ENCODE peak calls at places on chromosome 11, in seven cellular contexts. One of them, this sample, is unnamed.

GRCh38 chr11:122042981-122043380 is 73.0 kb downstream of the BLID start:
- DNase-seq in RWPE2: no peak
- DNase-seq in spleen: no peak
- DNase-seq in NCI-H1436: no peak
- DNase-seq in NCI-H2081: no peak
- DNase-seq in activated naive CD8-positive, alpha-beta T cell treated with anti-CD3 and anti-CD28 coated beads for 36 hours: no peak
- DNase-seq in HT1080: no peak
- DNase-seq in this sample: no peak

GRCh38 chr11:118152552-118153471 is at the start of gene SCN4B:
- DNase-seq in NCI-H1436: peak
- DNase-seq in spleen: no peak
- DNase-seq in NCI-H2081: peak
- DNase-seq in RWPE2: no peak
- DNase-seq in HT1080: no peak
- DNase-seq in activated naive CD8-positive, alpha-beta T cell treated with anti-CD3 and anti-CD28 coated beads for 36 hours: peak
- DNase-seq in this sample: no peak

GRCh38 chr11:110468095-110468494 is 38.3 kb downstream of the FDX1 start:
- DNase-seq in HT1080: no peak
- DNase-seq in RWPE2: no peak
- DNase-seq in NCI-H2081: no peak
- DNase-seq in spleen: no peak
- DNase-seq in activated naive CD8-positive, alpha-beta T cell treated with anti-CD3 and anti-CD28 coated beads for 36 hours: no peak
- DNase-seq in NCI-H1436: no peak
- DNase-seq in this sample: no peak

GRCh38 chr11:426851-427250 is 12.1 kb upstream of the SIGIRR start:
- DNase-seq in HT1080: no peak
- DNase-seq in RWPE2: peak
- DNase-seq in NCI-H2081: no peak
- DNase-seq in activated naive CD8-positive, alpha-beta T cell treated with anti-CD3 and anti-CD28 coated beads for 36 hours: no peak
- DNase-seq in spleen: peak
- DNase-seq in NCI-H1436: no peak
- DNase-seq in this sample: no peak

GRCh38 chr11:99739464-99740089 is 718.8 kb downstream of the CNTN5 start:
- DNase-seq in spleen: no peak
- DNase-seq in RWPE2: no peak
- DNase-seq in HT1080: peak
- DNase-seq in activated naive CD8-positive, alpha-beta T cell treated with anti-CD3 and anti-CD28 coated beads for 36 hours: no peak
- DNase-seq in NCI-H1436: peak
- DNase-seq in NCI-H2081: peak
- DNase-seq in this sample: no peak

GRCh38 chr11:74417379-74417804 is 19.2 kb upstream of the PGM2L1 start:
- DNase-seq in activated naive CD8-positive, alpha-beta T cell treated with anti-CD3 and anti-CD28 coated beads for 36 hours: no peak
- DNase-seq in HT1080: no peak
- DNase-seq in spleen: no peak
- DNase-seq in RWPE2: no peak
- DNase-seq in NCI-H2081: no peak
- DNase-seq in NCI-H1436: no peak
- DNase-seq in this sample: no peak

GRCh38 chr11:80163011-80163410 is 722.2 kb upstream of the TENM4 start:
- DNase-seq in activated naive CD8-positive, alpha-beta T cell treated with anti-CD3 and anti-CD28 coated beads for 36 hours: no peak
- DNase-seq in HT1080: peak
- DNase-seq in RWPE2: no peak
- DNase-seq in NCI-H2081: no peak
- DNase-seq in NCI-H1436: no peak
- DNase-seq in spleen: no peak
- DNase-seq in this sample: no peak

GRCh38 chr11:61973603-61974162 is 6.2 kb upstream of the FTH1 start:
- DNase-seq in NCI-H2081: no peak
- DNase-seq in activated naive CD8-positive, alpha-beta T cell treated with anti-CD3 and anti-CD28 coated beads for 36 hours: no peak
- DNase-seq in spleen: peak
- DNase-seq in RWPE2: no peak
- DNase-seq in NCI-H1436: no peak
- DNase-seq in HT1080: no peak
- DNase-seq in this sample: peak

GRCh38 chr11:102724904-102725515 is at the start of gene MMP8:
- DNase-seq in RWPE2: no peak
- DNase-seq in NCI-H1436: no peak
- DNase-seq in HT1080: peak
- DNase-seq in activated naive CD8-positive, alpha-beta T cell treated with anti-CD3 and anti-CD28 coated beads for 36 hours: no peak
- DNase-seq in NCI-H2081: no peak
- DNase-seq in spleen: no peak
- DNase-seq in this sample: no peak

GRCh38 chr11:119800171-119800570 is 71.2 kb upstream of the NECTIN1 start:
- DNase-seq in NCI-H2081: no peak
- DNase-seq in RWPE2: no peak
- DNase-seq in activated naive CD8-positive, alpha-beta T cell treated with anti-CD3 and anti-CD28 coated beads for 36 hours: no peak
- DNase-seq in HT1080: no peak
- DNase-seq in NCI-H1436: no peak
- DNase-seq in spleen: no peak
- DNase-seq in this sample: no peak

GRCh38 chr11:18384157-18384641 is 10.2 kb upstream of the LDHA start:
- DNase-seq in RWPE2: no peak
- DNase-seq in activated naive CD8-positive, alpha-beta T cell treated with anti-CD3 and anti-CD28 coated beads for 36 hours: no peak
- DNase-seq in NCI-H2081: no peak
- DNase-seq in spleen: peak
- DNase-seq in HT1080: peak
- DNase-seq in NCI-H1436: no peak
- DNase-seq in this sample: no peak

GRCh38 chr11:98194611-98195010 is 826.1 kb upstream of the CNTN5 start:
- DNase-seq in activated naive CD8-positive, alpha-beta T cell treated with anti-CD3 and anti-CD28 coated beads for 36 hours: no peak
- DNase-seq in HT1080: peak
- DNase-seq in NCI-H1436: no peak
- DNase-seq in NCI-H2081: no peak
- DNase-seq in RWPE2: no peak
- DNase-seq in spleen: no peak
- DNase-seq in this sample: no peak

GRCh38 chr11:20497124-20497792 is 102.2 kb upstream of the SLC6A5 start:
- DNase-seq in NCI-H2081: no peak
- DNase-seq in RWPE2: no peak
- DNase-seq in NCI-H1436: no peak
- DNase-seq in HT1080: no peak
- DNase-seq in activated naive CD8-positive, alpha-beta T cell treated with anti-CD3 and anti-CD28 coated beads for 36 hours: no peak
- DNase-seq in spleen: no peak
- DNase-seq in this sample: no peak

GRCh38 chr11:84558085-84558905 is 1068.8 kb downstream of the DLG2 start:
- DNase-seq in RWPE2: no peak
- DNase-seq in activated naive CD8-positive, alpha-beta T cell treated with anti-CD3 and anti-CD28 coated beads for 36 hours: no peak
- DNase-seq in spleen: no peak
- DNase-seq in NCI-H1436: peak
- DNase-seq in NCI-H2081: peak
- DNase-seq in HT1080: peak
- DNase-seq in this sample: no peak

GRCh38 chr11:19571906-19572305 is 140.7 kb upstream of the NAV2 start:
- DNase-seq in spleen: no peak
- DNase-seq in activated naive CD8-positive, alpha-beta T cell treated with anti-CD3 and anti-CD28 coated beads for 36 hours: no peak
- DNase-seq in HT1080: no peak
- DNase-seq in NCI-H1436: no peak
- DNase-seq in NCI-H2081: no peak
- DNase-seq in RWPE2: no peak
- DNase-seq in this sample: no peak

GRCh38 chr11:107385361-107385982 is 72.2 kb downstream of the CWF19L2 start:
- DNase-seq in activated naive CD8-positive, alpha-beta T cell treated with anti-CD3 and anti-CD28 coated beads for 36 hours: no peak
- DNase-seq in NCI-H2081: no peak
- DNase-seq in RWPE2: peak
- DNase-seq in HT1080: peak
- DNase-seq in spleen: no peak
- DNase-seq in NCI-H1436: no peak
- DNase-seq in this sample: no peak